ENCODE peak calls at places on chromosomes 4 and X, in eight cellular contexts. One of them, this sample, is unnamed.

GRCh38 chr4:155005395-155006087 is 202.9 kb upstream of the NPY2R start:
- DNase-seq in WTC11: no peak
- DNase-seq in sigmoid colon: no peak
- DNase-seq in neural crest cell: no peak
- DNase-seq in suprapubic skin: no peak
- DNase-seq in astrocyte of the spinal cord: peak
- DNase-seq in tibial artery: no peak
- DNase-seq in mucosa of descending colon: no peak
- DNase-seq in this sample: no peak

GRCh38 chrX:12979011-12979629 is 4.2 kb downstream of the TMSB4X start:
- DNase-seq in tibial artery: no peak
- DNase-seq in WTC11: no peak
- DNase-seq in neural crest cell: no peak
- DNase-seq in mucosa of descending colon: no peak
- DNase-seq in sigmoid colon: no peak
- DNase-seq in suprapubic skin: no peak
- DNase-seq in astrocyte of the spinal cord: no peak
- DNase-seq in this sample: no peak

GRCh38 chr4:16131293-16131692 is 47.5 kb upstream of the PROM1 start:
- DNase-seq in suprapubic skin: no peak
- DNase-seq in neural crest cell: no peak
- DNase-seq in mucosa of descending colon: no peak
- DNase-seq in tibial artery: no peak
- DNase-seq in sigmoid colon: no peak
- DNase-seq in WTC11: no peak
- DNase-seq in astrocyte of the spinal cord: no peak
- DNase-seq in this sample: no peak

GRCh38 chrX:25034889-25035288 is 19.1 kb upstream of the ARX start:
- DNase-seq in astrocyte of the spinal cord: no peak
- DNase-seq in suprapubic skin: no peak
- DNase-seq in mucosa of descending colon: no peak
- DNase-seq in neural crest cell: no peak
- DNase-seq in sigmoid colon: no peak
- DNase-seq in WTC11: no peak
- DNase-seq in tibial artery: no peak
- DNase-seq in this sample: no peak

GRCh38 chr4:182881928-182882327 is 35.3 kb downstream of the DCTD start:
- DNase-seq in mucosa of descending colon: no peak
- DNase-seq in tibial artery: no peak
- DNase-seq in sigmoid colon: peak
- DNase-seq in suprapubic skin: no peak
- DNase-seq in neural crest cell: no peak
- DNase-seq in astrocyte of the spinal cord: peak
- DNase-seq in WTC11: no peak
- DNase-seq in this sample: no peak

GRCh38 chr4:74682567-74683359 is 111.6 kb downstream of the BTC start:
- DNase-seq in suprapubic skin: no peak
- DNase-seq in astrocyte of the spinal cord: peak
- DNase-seq in neural crest cell: no peak
- DNase-seq in sigmoid colon: no peak
- DNase-seq in tibial artery: no peak
- DNase-seq in mucosa of descending colon: no peak
- DNase-seq in WTC11: peak
- DNase-seq in this sample: no peak

GRCh38 chrX:12947545-12948235 is 27.2 kb upstream of the TMSB4X start:
- DNase-seq in mucosa of descending colon: no peak
- DNase-seq in sigmoid colon: no peak
- DNase-seq in suprapubic skin: no peak
- DNase-seq in neural crest cell: no peak
- DNase-seq in astrocyte of the spinal cord: no peak
- DNase-seq in tibial artery: no peak
- DNase-seq in WTC11: no peak
- DNase-seq in this sample: no peak

GRCh38 chr4:175330652-175331051 is 412.5 kb downstream of the ADAM29 start:
- DNase-seq in neural crest cell: no peak
- DNase-seq in astrocyte of the spinal cord: peak
- DNase-seq in WTC11: no peak
- DNase-seq in mucosa of descending colon: no peak
- DNase-seq in suprapubic skin: no peak
- DNase-seq in tibial artery: no peak
- DNase-seq in sigmoid colon: no peak
- DNase-seq in this sample: no peak

GRCh38 chr4:149279790-149280189 is 535.9 kb downstream of the IQCM start:
- DNase-seq in mucosa of descending colon: no peak
- DNase-seq in tibial artery: no peak
- DNase-seq in WTC11: no peak
- DNase-seq in astrocyte of the spinal cord: no peak
- DNase-seq in neural crest cell: no peak
- DNase-seq in suprapubic skin: no peak
- DNase-seq in sigmoid colon: no peak
- DNase-seq in this sample: no peak

GRCh38 chr4:4321951-4322688 is 32.1 kb downstream of the ZBTB49 start:
- DNase-seq in WTC11: no peak
- DNase-seq in suprapubic skin: no peak
- DNase-seq in mucosa of descending colon: no peak
- DNase-seq in astrocyte of the spinal cord: no peak
- DNase-seq in neural crest cell: no peak
- DNase-seq in sigmoid colon: peak
- DNase-seq in tibial artery: no peak
- DNase-seq in this sample: peak

GRCh38 chrX:46463682-46464081 is 81.5 kb downstream of the ZNF674 start:
- DNase-seq in sigmoid colon: no peak
- DNase-seq in mucosa of descending colon: no peak
- DNase-seq in tibial artery: no peak
- DNase-seq in astrocyte of the spinal cord: no peak
- DNase-seq in WTC11: no peak
- DNase-seq in neural crest cell: no peak
- DNase-seq in suprapubic skin: no peak
- DNase-seq in this sample: no peak

GRCh38 chr4:187558391-187558790 is 437.2 kb upstream of the ZFP42 start:
- DNase-seq in suprapubic skin: no peak
- DNase-seq in tibial artery: no peak
- DNase-seq in WTC11: no peak
- DNase-seq in mucosa of descending colon: no peak
- DNase-seq in neural crest cell: no peak
- DNase-seq in sigmoid colon: no peak
- DNase-seq in astrocyte of the spinal cord: no peak
- DNase-seq in this sample: no peak

GRCh38 chrX:152245231-152245630 is 106.9 kb upstream of the MAGEA10 start:
- DNase-seq in astrocyte of the spinal cord: peak
- DNase-seq in neural crest cell: no peak
- DNase-seq in sigmoid colon: no peak
- DNase-seq in mucosa of descending colon: no peak
- DNase-seq in tibial artery: no peak
- DNase-seq in suprapubic skin: no peak
- DNase-seq in WTC11: no peak
- DNase-seq in this sample: no peak

GRCh38 chr4:184441461-184442392 is 32.6 kb downstream of the IRF2 start:
- DNase-seq in suprapubic skin: no peak
- DNase-seq in WTC11: no peak
- DNase-seq in mucosa of descending colon: no peak
- DNase-seq in sigmoid colon: no peak
- DNase-seq in tibial artery: no peak
- DNase-seq in astrocyte of the spinal cord: peak
- DNase-seq in neural crest cell: no peak
- DNase-seq in this sample: no peak

GRCh38 chrX:153481043-153481442 is 10.7 kb upstream of the HAUS7 start:
- DNase-seq in astrocyte of the spinal cord: no peak
- DNase-seq in sigmoid colon: no peak
- DNase-seq in tibial artery: no peak
- DNase-seq in neural crest cell: no peak
- DNase-seq in WTC11: no peak
- DNase-seq in suprapubic skin: no peak
- DNase-seq in mucosa of descending colon: no peak
- DNase-seq in this sample: no peak

GRCh38 chrX:55342533-55343501 is 78.1 kb upstream of the PAGE3 start:
- DNase-seq in neural crest cell: no peak
- DNase-seq in astrocyte of the spinal cord: no peak
- DNase-seq in mucosa of descending colon: peak
- DNase-seq in tibial artery: no peak
- DNase-seq in WTC11: peak
- DNase-seq in sigmoid colon: no peak
- DNase-seq in suprapubic skin: no peak
- DNase-seq in this sample: no peak

DNA sequence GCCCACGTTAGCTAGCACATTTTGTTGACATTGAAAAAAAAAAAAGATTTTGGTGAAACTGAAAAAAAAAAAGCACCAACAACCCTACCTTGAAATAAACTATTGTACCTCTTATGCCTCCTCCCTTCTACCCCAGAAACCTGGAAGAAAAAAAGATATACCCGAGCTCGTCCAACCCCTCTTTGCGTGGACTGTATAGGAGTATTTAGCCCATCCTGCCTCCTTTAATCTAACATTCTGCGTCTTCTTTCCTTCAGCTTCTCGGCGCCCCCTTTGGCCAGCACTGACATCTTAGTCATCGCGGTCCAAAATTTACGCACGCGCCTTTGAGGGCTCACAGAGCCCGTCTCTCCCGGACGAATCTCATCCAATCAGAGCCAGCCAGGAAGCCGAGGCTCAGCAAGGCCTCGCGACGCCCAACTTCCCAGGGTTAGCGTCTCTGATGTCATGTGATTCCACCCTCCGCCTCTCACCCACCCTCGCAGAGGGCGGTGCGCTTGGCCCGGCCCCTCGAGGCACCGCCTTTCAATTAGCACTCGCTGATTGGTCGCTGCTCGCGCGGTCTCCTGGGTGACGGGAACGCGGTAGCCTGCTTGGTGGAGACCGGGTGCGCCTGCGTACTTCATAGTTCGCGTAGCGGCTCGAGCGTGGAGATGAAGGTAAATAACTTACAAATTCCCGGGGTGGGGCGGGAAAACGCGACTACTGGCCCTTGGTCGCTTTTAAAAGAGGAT is at the start of gene WDR19:
- DNase-seq in suprapubic skin: peak
- DNase-seq in astrocyte of the spinal cord: peak
- DNase-seq in WTC11: peak
- DNase-seq in mucosa of descending colon: peak
- DNase-seq in neural crest cell: peak
- DNase-seq in tibial artery: peak
- DNase-seq in sigmoid colon: peak
- DNase-seq in this sample: peak
- TF ChIP-seq CTCF in suprapubic skin: peak
- TF ChIP-seq CTCF in astrocyte of the spinal cord: peak
- TF ChIP-seq CTCF in WTC11: no peak
- TF ChIP-seq CTCF in mucosa of descending colon: no peak
- TF ChIP-seq CTCF in neural crest cell: peak
- TF ChIP-seq CTCF in tibial artery: peak
- TF ChIP-seq CTCF in sigmoid colon: peak
- TF ChIP-seq CTCF in this sample: peak

GRCh38 chr4:173360587-173361221 is 10.1 kb upstream of the SAP30 start:
- DNase-seq in WTC11: no peak
- DNase-seq in tibial artery: no peak
- DNase-seq in mucosa of descending colon: no peak
- DNase-seq in suprapubic skin: no peak
- DNase-seq in sigmoid colon: no peak
- DNase-seq in neural crest cell: no peak
- DNase-seq in astrocyte of the spinal cord: peak
- DNase-seq in this sample: no peak

GRCh38 chr4:173357939-173358338 is 12.8 kb upstream of the SAP30 start:
- DNase-seq in WTC11: no peak
- DNase-seq in astrocyte of the spinal cord: no peak
- DNase-seq in suprapubic skin: no peak
- DNase-seq in sigmoid colon: no peak
- DNase-seq in mucosa of descending colon: no peak
- DNase-seq in tibial artery: no peak
- DNase-seq in neural crest cell: no peak
- DNase-seq in this sample: no peak

GRCh38 chr4:173365359-173365996 is 5.3 kb upstream of the SAP30 start:
- DNase-seq in astrocyte of the spinal cord: no peak
- DNase-seq in WTC11: no peak
- DNase-seq in mucosa of descending colon: peak
- DNase-seq in tibial artery: no peak
- DNase-seq in suprapubic skin: no peak
- DNase-seq in sigmoid colon: peak
- DNase-seq in neural crest cell: no peak
- DNase-seq in this sample: no peak

GRCh38 chr4:173367285-173367684 is 3.5 kb upstream of the SAP30 start:
- DNase-seq in neural crest cell: no peak
- DNase-seq in WTC11: no peak
- DNase-seq in sigmoid colon: no peak
- DNase-seq in suprapubic skin: no peak
- DNase-seq in tibial artery: no peak
- DNase-seq in astrocyte of the spinal cord: peak
- DNase-seq in mucosa of descending colon: no peak
- DNase-seq in this sample: no peak

GRCh38 chr4:173362666-173363065 is 8.1 kb upstream of the SAP30 start:
- DNase-seq in mucosa of descending colon: no peak
- DNase-seq in neural crest cell: no peak
- DNase-seq in suprapubic skin: no peak
- DNase-seq in astrocyte of the spinal cord: no peak
- DNase-seq in tibial artery: no peak
- DNase-seq in WTC11: no peak
- DNase-seq in sigmoid colon: no peak
- DNase-seq in this sample: no peak
- TF ChIP-seq CTCF in mucosa of descending colon: no peak
- TF ChIP-seq CTCF in neural crest cell: no peak
- TF ChIP-seq CTCF in suprapubic skin: no peak
- TF ChIP-seq CTCF in astrocyte of the spinal cord: no peak
- TF ChIP-seq CTCF in tibial artery: no peak
- TF ChIP-seq CTCF in WTC11: no peak
- TF ChIP-seq CTCF in sigmoid colon: no peak
- TF ChIP-seq CTCF in this sample: no peak

GRCh38 chr4:124697441-124697840 is 15.1 kb downstream of the ANKRD50 start:
- DNase-seq in tibial artery: no peak
- DNase-seq in neural crest cell: no peak
- DNase-seq in astrocyte of the spinal cord: no peak
- DNase-seq in mucosa of descending colon: no peak
- DNase-seq in suprapubic skin: no peak
- DNase-seq in sigmoid colon: no peak
- DNase-seq in WTC11: no peak
- DNase-seq in this sample: no peak
- TF ChIP-seq CTCF in tibial artery: no peak
- TF ChIP-seq CTCF in neural crest cell: no peak
- TF ChIP-seq CTCF in astrocyte of the spinal cord: no peak
- TF ChIP-seq CTCF in mucosa of descending colon: no peak
- TF ChIP-seq CTCF in suprapubic skin: no peak
- TF ChIP-seq CTCF in sigmoid colon: no peak
- TF ChIP-seq CTCF in WTC11: no peak
- TF ChIP-seq CTCF in this sample: no peak

DNA sequence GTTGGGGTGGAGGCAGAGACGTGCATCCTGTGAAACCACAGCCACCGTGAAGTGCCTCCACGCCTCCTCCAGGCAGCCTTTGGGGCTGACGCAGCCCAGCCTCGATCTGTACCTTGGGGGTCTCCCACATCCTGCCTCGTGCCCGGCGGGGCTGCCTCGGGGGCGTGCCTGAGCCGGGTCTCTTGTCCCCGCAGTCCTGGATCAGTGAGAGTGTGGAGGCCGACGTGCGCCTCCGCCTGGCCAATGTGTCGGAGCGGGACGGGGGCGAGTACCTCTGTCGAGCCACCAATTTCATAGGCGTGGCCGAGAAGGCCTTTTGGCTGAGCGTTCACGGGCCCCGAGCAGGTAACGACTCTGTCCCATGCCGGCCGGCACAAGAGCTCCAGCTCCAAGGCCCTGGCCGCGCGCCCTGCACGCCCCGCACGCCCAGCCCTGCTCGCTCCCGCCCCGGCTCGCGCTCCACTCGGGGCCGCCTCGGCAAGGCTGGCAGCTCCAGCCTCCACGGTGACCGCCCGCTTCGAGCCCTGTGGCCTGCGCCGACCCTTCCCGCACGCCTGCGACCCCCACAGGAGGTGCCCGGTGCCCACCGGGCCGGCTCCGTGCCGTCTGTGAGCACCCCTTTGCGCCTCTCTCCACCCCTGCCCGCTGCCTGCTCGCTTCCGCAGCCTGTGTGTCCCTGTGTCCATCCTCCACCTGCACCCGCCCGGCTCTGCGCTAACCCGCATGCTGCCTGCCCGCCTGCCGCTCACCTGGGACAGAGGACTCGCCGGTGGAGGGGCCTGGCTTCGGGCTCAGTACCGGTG is 9.8 kb downstream of the FGFR3 start:
- DNase-seq in WTC11: peak
- DNase-seq in astrocyte of the spinal cord: no peak
- DNase-seq in sigmoid colon: no peak
- DNase-seq in tibial artery: no peak
- DNase-seq in neural crest cell: no peak
- DNase-seq in mucosa of descending colon: no peak
- DNase-seq in suprapubic skin: no peak
- DNase-seq in this sample: no peak
- TF ChIP-seq CTCF in WTC11: no peak
- TF ChIP-seq CTCF in astrocyte of the spinal cord: no peak
- TF ChIP-seq CTCF in sigmoid colon: no peak
- TF ChIP-seq CTCF in tibial artery: no peak
- TF ChIP-seq CTCF in neural crest cell: no peak
- TF ChIP-seq CTCF in mucosa of descending colon: no peak
- TF ChIP-seq CTCF in suprapubic skin: no peak
- TF ChIP-seq CTCF in this sample: no peak